ENCODE peak calls at places on chromosomes 13 and 19, in eight cellular contexts. X is NB4, Z is upper lobe of right lung, D is PC-3, G is hepatocyte, A is WERI-Rb-1, W is suprapubic skin, H is foreskin fibroblast. F is an unnamed sample.

GRCh38 chr13:47598340-47598911 is 402.6 kb downstream of the SUCLA2 start:
- DNase-seq in A (no peak), Z (no peak), X (no peak), G (no peak), D (peak), W (no peak), H (no peak), F (no peak)

GRCh38 chr19:47032171-47032811 is 12.7 kb downstream of the NPAS1 start:
- DNase-seq in W (no peak), Z (peak), D (peak), X (peak), H (no peak), G (peak), A (peak), F (no peak)

GRCh38 chr13:113176292-113176691 is 17.8 kb downstream of the PROZ start:
- DNase-seq in W (no peak), D (no peak), A (no peak), X (no peak), Z (no peak), G (no peak), H (no peak), F (no peak)

GRCh38 chr19:48926909-48927308 is 6.6 kb upstream of the DHDH start:
- DNase-seq in A (no peak), X (no peak), W (no peak), Z (peak), D (peak), G (peak), H (peak), F (peak)

GRCh38 chr13:46382224-46382623 is 4.8 kb downstream of the RUBCNL start:
- DNase-seq in X (peak), D (no peak), A (no peak), W (no peak), G (no peak), Z (no peak), H (no peak), F (no peak)

GRCh38 chr13:35566340-35566739 is 89.9 kb upstream of the MAB21L1 start:
- DNase-seq in Z (no peak), W (no peak), H (no peak), A (no peak), X (peak), D (no peak), G (no peak), F (no peak)

GRCh38 chr19:11027381-11027780 is 61.9 kb upstream of the LDLR start:
- DNase-seq in A (no peak), X (no peak), D (no peak), Z (no peak), G (no peak), W (no peak), H (no peak), F (no peak)

GRCh38 chr13:83184819-83185218 is 697.5 kb downstream of the SLITRK1 start:
- DNase-seq in A (no peak), X (no peak), G (no peak), Z (no peak), H (peak), W (no peak), D (no peak), F (no peak)

GRCh38 chr13:97798836-97799235 is 154.6 kb upstream of the IPO5 start:
- DNase-seq in D (no peak), H (peak), W (no peak), G (no peak), Z (no peak), A (no peak), X (no peak), F (no peak)

GRCh38 chr13:26247011-26247410 is 6.9 kb upstream of the CDK8 start:
- DNase-seq in D (no peak), H (no peak), A (no peak), G (no peak), X (no peak), Z (no peak), W (no peak), F (no peak)

GRCh38 chr19:21921691-21922180 is 85.8 kb upstream of the ZNF43 start:
- DNase-seq in W (no peak), X (peak), A (no peak), Z (no peak), H (no peak), D (no peak), G (no peak), F (no peak)

GRCh38 chr13:99281811-99282263 is 23.7 kb upstream of the GPR18 start:
- DNase-seq in Z (peak), X (peak), A (no peak), D (no peak), W (peak), G (no peak), H (no peak), F (no peak)

GRCh38 chr13:74372511-74372910 is 238.3 kb upstream of the KLF12 start:
- DNase-seq in G (no peak), H (no peak), Z (no peak), A (no peak), X (no peak), D (no peak), W (no peak), F (peak)

GRCh38 chr19:52590728-52591127 is 20.6 kb downstream of the ZNF701 start:
- DNase-seq in W (no peak), D (no peak), A (peak), H (no peak), G (no peak), Z (no peak), X (peak), F (no peak)

GRCh38 chr13:44402902-44403719 is 29.5 kb downstream of the SERP2 start:
- DNase-seq in G (no peak), D (peak), H (no peak), Z (no peak), A (no peak), W (no peak), X (no peak), F (no peak)

GRCh38 chr13:100673376-100673830 is 1.2 kb downstream of the TMTC4 start:
- DNase-seq in Z (no peak), A (peak), H (no peak), G (peak), X (no peak), D (no peak), W (no peak), F (no peak)

GRCh38 chr13:23722726-23723453 is 152.7 kb downstream of the TNFRSF19 start:
- DNase-seq in Z (no peak), X (no peak), H (no peak), W (no peak), G (no peak), A (no peak), D (no peak), F (no peak)

GRCh38 chr13:113474179-113474578 is 16.3 kb downstream of the DCUN1D2 start:
- DNase-seq in D (no peak), X (peak), Z (no peak), A (no peak), G (no peak), W (no peak), H (peak), F (no peak)

GRCh38 chr13:30520571-30520970 is 54.8 kb upstream of the HMGB1 start:
- DNase-seq in G (no peak), W (no peak), A (no peak), Z (no peak), D (peak), H (peak), X (no peak), F (no peak)

DNA sequence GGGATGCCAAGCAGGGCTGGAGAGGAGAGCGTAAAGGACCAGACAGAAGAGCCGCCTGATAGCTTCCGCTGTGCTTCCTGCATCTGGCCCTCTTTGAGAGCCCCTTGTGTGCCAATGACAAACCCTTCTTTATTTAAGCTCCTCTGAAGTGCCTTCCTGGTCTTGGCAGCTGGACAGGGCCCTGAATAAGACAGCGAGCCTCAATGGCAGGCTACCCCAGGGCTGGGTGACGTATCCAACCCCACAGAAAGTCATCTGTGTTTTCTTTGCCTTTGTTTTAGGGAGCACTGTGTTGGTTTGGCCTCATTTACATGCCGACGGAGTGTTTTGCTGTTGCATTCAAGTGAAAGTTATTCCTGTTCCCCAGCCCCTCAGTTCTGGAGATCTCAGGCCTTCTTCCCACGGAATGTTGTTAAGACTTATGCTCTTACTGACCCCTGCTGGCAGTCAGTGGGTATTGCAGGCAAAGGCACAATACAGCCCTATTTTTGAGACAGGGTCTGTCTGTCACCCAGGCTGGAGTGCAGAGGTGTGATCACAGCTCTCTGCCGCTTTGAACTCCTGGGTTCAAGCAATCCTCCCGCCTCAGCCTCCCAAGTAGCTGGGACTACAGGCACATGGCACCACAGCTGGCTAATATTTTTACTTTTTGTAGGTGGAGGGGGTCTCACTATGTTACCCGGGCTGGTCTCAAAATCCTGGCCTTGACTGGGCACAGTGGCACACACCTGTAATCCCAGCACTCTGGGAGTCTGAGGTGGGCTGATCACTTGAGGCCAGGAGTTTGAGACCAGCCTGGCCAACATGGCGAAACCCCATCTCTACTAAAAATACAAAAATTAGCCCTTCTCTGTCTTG is 16.8 kb downstream of the CCL25 start:
- DNase-seq in G (no peak), A (peak), X (peak), W (no peak), D (peak), H (no peak), Z (no peak), F (no peak)
- TF ChIP-seq CTCF in G (peak), A (peak), X (peak), W (peak), D (peak), H (peak), Z (peak), F (peak)

DNA sequence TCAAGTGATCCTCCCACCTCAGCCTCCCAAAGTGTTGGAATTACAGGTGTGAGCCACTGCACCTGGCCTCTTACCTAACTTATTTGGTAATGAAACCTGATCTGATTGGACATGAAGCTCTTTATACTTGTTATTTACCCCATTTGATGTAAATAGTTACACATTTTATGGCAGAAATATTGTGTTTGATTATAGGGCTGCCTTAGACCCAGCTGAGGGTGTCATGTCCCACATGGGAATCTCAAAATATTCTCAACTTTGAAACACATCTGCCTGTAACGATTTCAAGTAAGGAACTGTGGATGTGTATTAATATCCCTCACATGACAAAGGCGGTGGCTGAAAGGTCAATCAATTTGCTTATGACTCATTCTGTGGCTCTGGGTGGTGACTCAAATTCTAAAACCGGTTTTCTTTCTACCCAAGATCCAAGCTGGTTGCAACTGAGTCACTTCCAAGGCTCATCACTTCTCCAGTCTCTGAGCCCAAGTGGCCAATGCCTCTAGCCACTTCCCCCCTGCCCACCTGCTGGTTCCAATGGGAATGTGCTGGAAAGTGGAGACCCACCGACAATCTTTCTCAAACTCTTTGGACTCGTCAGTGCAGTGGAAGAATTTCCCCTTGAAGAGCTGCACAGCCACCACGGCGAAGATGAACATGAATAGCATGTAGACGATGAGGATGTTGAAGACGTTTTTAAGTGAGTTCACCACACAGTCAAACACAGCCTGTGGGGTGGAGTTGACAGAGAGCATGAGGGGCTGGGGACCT is 110.9 kb downstream of the IER2 start:
- DNase-seq in W (no peak), G (peak), D (peak), Z (no peak), H (peak), A (no peak), X (peak), F (peak)
- TF ChIP-seq CTCF in W (no peak), G (no peak), D (peak), Z (no peak), H (no peak), A (no peak), X (no peak), F (no peak)

GRCh38 chr13:109093988-109094387 is 464.6 kb downstream of the MYO16 start:
- DNase-seq in W (no peak), H (no peak), G (no peak), X (peak), A (no peak), D (no peak), Z (no peak), F (no peak)

GRCh38 chr13:109101550-109102144 is 472.2 kb downstream of the MYO16 start:
- DNase-seq in A (no peak), X (no peak), G (no peak), H (peak), Z (no peak), W (no peak), D (no peak), F (no peak)

GRCh38 chr13:109100705-109101104 is 471.3 kb downstream of the MYO16 start:
- DNase-seq in Z (no peak), D (peak), W (no peak), A (no peak), H (no peak), X (no peak), G (no peak), F (no peak)

GRCh38 chr13:109095126-109095525 is 465.7 kb downstream of the MYO16 start:
- DNase-seq in Z (no peak), G (no peak), D (no peak), A (no peak), W (no peak), X (no peak), H (no peak), F (no peak)

GRCh38 chr13:109096101-109096500 is 466.7 kb downstream of the MYO16 start:
- DNase-seq in X (no peak), H (no peak), Z (no peak), A (no peak), G (no peak), W (no peak), D (no peak), F (no peak)
- TF ChIP-seq CTCF in X (no peak), H (no peak), Z (no peak), A (no peak), G (no peak), W (no peak), D (no peak), F (no peak)

DNA sequence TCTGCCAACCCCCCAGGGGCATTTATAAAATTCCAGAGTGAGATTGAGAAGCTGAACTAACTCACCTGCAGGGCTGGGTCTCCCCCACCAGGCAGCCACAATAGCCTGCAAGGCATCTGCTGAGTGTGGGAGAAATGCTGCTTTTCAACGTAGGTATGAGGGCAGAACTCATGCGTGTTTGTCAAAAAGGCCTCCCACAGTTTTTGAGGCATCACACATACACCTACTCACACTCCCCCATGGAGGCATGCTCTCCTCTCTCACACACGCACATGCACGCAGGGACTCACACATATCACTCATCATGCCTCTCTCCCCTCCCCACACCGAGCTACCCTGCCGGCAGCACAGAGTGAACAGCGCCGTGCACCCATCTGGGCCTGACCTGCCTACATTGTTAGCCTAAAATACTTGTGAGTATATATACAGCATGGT is 390.5 kb downstream of the FGF9 start:
- DNase-seq in H (no peak), X (no peak), W (no peak), Z (no peak), A (no peak), G (no peak), D (no peak), F (no peak)
- TF ChIP-seq CTCF in H (no peak), X (no peak), W (no peak), Z (no peak), A (no peak), G (peak), D (no peak), F (no peak)

GRCh38 chr13:106534844-106535551 is 464 bp downstream of the EFNB2 start:
- DNase-seq in A (peak), H (no peak), D (peak), Z (peak), W (peak), X (no peak), G (peak), F (no peak)

GRCh38 chr13:106536244-106537034 is 977 bp upstream of the EFNB2 start:
- DNase-seq in D (peak), A (peak), X (peak), Z (peak), H (peak), G (peak), W (peak), F (peak)

GRCh38 chr13:106533940-106534843 is 1.3 kb downstream of the EFNB2 start:
- DNase-seq in W (peak), A (peak), H (peak), G (peak), X (no peak), D (peak), Z (peak), F (no peak)

GRCh38 chr13:106537521-106537920 is 2.1 kb upstream of the EFNB2 start:
- DNase-seq in Z (no peak), W (no peak), G (no peak), X (no peak), A (no peak), D (no peak), H (no peak), F (no peak)

DNA sequence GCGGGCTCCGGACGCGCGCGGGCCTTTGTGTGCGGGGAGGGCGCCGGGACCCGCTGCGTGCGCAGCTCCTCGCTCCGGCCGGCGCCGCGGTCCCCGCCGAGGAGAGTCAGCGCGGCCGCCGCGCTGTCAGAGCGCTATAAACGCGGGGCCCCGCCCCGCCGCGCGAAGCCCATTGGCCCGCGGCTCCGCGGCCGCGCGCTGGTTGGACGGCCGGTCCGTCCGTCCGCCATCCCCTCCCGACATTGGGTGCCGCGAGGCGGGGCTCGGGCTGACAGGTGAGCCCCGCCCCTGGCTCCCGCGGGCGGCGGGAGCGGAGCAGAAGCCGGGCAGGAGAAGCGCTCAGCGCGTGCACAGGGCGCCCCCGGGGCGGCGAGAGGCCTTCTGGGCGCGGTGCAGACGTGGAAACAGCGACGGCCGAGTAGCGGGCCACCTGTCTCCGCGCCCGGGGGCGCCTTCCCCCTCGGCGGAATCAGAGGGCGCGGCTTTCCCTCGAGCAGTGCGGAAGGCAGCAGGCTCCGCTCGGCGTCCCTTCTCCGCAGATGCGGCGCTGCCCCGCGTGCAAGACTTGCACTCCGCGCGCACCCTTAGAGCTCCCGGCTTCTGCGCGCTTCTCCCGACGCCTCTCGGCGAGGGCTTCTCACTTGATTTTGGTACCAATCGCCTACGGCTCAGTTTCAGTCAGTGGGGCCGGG is at the start of gene EFNB2:
- DNase-seq in X (peak), Z (peak), H (peak), W (peak), A (peak), D (peak), G (peak), F (peak)
- TF ChIP-seq CTCF in X (no peak), Z (no peak), H (no peak), W (no peak), A (peak), D (no peak), G (no peak), F (no peak)

GRCh38 chr19:14080887-14081796 is 4.4 kb downstream of the C19orf67 start:
- DNase-seq in Z (peak), A (peak), H (peak), G (peak), X (peak), D (peak), W (peak), F (peak)
- TF ChIP-seq CTCF in Z (no peak), A (no peak), H (no peak), G (no peak), X (no peak), D (no peak), W (no peak), F (no peak)

GRCh38 chr19:53659292-53659691 is 27.5 kb downstream of the DPRX start:
- DNase-seq in X (peak), D (peak), H (no peak), Z (no peak), G (peak), W (no peak), A (peak), F (no peak)
- TF ChIP-seq CTCF in X (peak), D (peak), H (no peak), Z (peak), G (peak), W (no peak), A (no peak), F (no peak)

GRCh38 chr13:106145997-106146864 is 389.2 kb downstream of the EFNB2 start:
- DNase-seq in H (no peak), D (no peak), X (peak), W (no peak), Z (no peak), G (peak), A (no peak), F (no peak)
- TF ChIP-seq CTCF in H (no peak), D (peak), X (peak), W (no peak), Z (no peak), G (peak), A (peak), F (no peak)

F was measured in astrocyte of the cerebellum.